ENCODE peak calls at places on chromosomes 1 and 21, in four cellular contexts. L is astrocyte of the spinal cord, G is A549, H is heart left ventricle. S is an unnamed sample.

GRCh38 chr1:37940299-37940947 is 6.4 kb downstream of the INPP5B start:
- DNase-seq in L (no peak), G (no peak), H (no peak), S (no peak)

GRCh38 chr1:22318279-22318983 is 133.2 kb upstream of the ZBTB40 start:
- DNase-seq in L (no peak), G (no peak), H (no peak), S (no peak)

GRCh38 chr1:233473549-233474204 is 140.2 kb upstream of the KCNK1 start:
- DNase-seq in L (no peak), G (no peak), H (no peak), S (no peak)

GRCh38 chr1:240491156-240491555 is 120.8 kb downstream of the GREM2 start:
- DNase-seq in L (peak; percentile 78), H (no peak), G (no peak), S (no peak)

GRCh38 chr21:17527240-17527639 is 14.4 kb downstream of the CXADR start:
- DNase-seq in L (peak; percentile 58), G (no peak), H (no peak), S (no peak)

GRCh38 chr1:167467126-167467725 is 51.1 kb downstream of the CD247 start:
- DNase-seq in H (no peak), L (peak; percentile 13), G (no peak), S (no peak)

GRCh38 chr1:32933742-32934322 is 30.8 kb downstream of the RNF19B start:
- DNase-seq in L (peak; percentile 31), H (peak; percentile 35), G (peak; percentile 38), S (no peak)

GRCh38 chr21:45356653-45357435 is 48.1 kb upstream of the COL18A1 start:
- DNase-seq in L (no peak), G (no peak), H (no peak), S (no peak)

GRCh38 chr1:173342766-173343165 is 134.4 kb upstream of the PRDX6 start:
- DNase-seq in G (no peak), L (no peak), H (no peak), S (no peak)

GRCh38 chr1:159991513-159991912 is 37.5 kb upstream of the SLAMF9 start:
- DNase-seq in H (no peak), G (no peak), L (peak; percentile 5), S (peak; percentile 40)

GRCh38 chr1:60825593-60825992 is 256.8 kb upstream of the NFIA start:
- DNase-seq in G (no peak), H (no peak), L (no peak), S (no peak)

GRCh38 chr21:44405948-44406872 is 49.1 kb upstream of the LRRC3 start:
- DNase-seq in G (no peak), L (no peak), H (no peak), S (no peak)

GRCh38 chr1:167821969-167822685 is 91.8 kb downstream of the ADCY10 start:
- DNase-seq in L (no peak), G (no peak), H (no peak), S (no peak)

GRCh38 chr1:218259800-218260199 is 25.3 kb upstream of the RRP15 start:
- DNase-seq in H (no peak), G (peak; percentile 35), L (no peak), S (peak; percentile 4)

GRCh38 chr1:11918779-11919519 is 7.3 kb downstream of the KIAA2013 start:
- DNase-seq in G (no peak), H (peak; percentile 79), L (peak; percentile 88), S (no peak)

GRCh38 chr1:185681034-185681633 is 53.1 kb upstream of the HMCN1 start:
- DNase-seq in H (peak; percentile 25), G (peak; percentile 21), L (peak; percentile 28), S (peak; percentile 22)

GRCh38 chr21:35086357-35086756 is 37.3 kb upstream of the RUNX1 start:
- DNase-seq in L (peak; percentile 45), H (no peak), G (no peak), S (no peak)

GRCh38 chr1:6969106-6969505 is 183.9 kb downstream of the CAMTA1 start:
- DNase-seq in G (no peak), H (no peak), L (peak; percentile 54), S (peak; percentile 76)

GRCh38 chr1:59083946-59084865 is 212.7 kb upstream of the FGGY start:
- DNase-seq in G (no peak), L (peak; percentile 22), H (peak; percentile 37), S (peak; percentile 8)

GRCh38 chr1:111912116-111912515 is 77.4 kb downstream of the KCND3 start:
- DNase-seq in G (no peak), H (no peak), L (no peak), S (no peak)

GRCh38 chr1:183454377-183454776 is 17.9 kb upstream of the SMG7 start:
- DNase-seq in L (no peak), G (no peak), H (no peak), S (no peak)

GRCh38 chr1:177945943-177946650 is 23.8 kb downstream of the SEC16B start:
- DNase-seq in G (peak; percentile 67), L (peak; percentile 66), H (no peak), S (peak; percentile 54)

GRCh38 chr1:232477728-232478127 is 152.2 kb downstream of the SIPA1L2 start:
- DNase-seq in G (no peak), H (peak; percentile 31), L (peak; percentile 94), S (no peak)

GRCh38 chr21:16588433-16588860 is 858.7 kb downstream of the USP25 start:
- DNase-seq in G (peak; percentile 21), L (peak; percentile 81), H (peak; percentile 45), S (no peak)

GRCh38 chr1:197919523-197920301 is 2.5 kb downstream of the LHX9 start:
- DNase-seq in H (no peak), G (no peak), L (no peak), S (no peak)

GRCh38 chr1:172763088-172763487 is 104.2 kb downstream of the FASLG start:
- DNase-seq in H (no peak), G (no peak), L (no peak), S (no peak)

GRCh38 chr21:24225432-24225831 is 1381.8 kb downstream of the MRPL39 start:
- DNase-seq in L (peak; percentile 50), G (no peak), H (no peak), S (no peak)

GRCh38 chr1:28860332-28861073 is 48.5 kb downstream of the OPRD1 start:
- DNase-seq in H (no peak), G (peak; percentile 30), L (no peak), S (no peak)

GRCh38 chr1:232793944-232794343 is 11.3 kb upstream of the MAP10 start:
- DNase-seq in H (no peak), G (no peak), L (peak; percentile 85), S (peak; percentile 16)

GRCh38 chr1:180586671-180587155 is 27.9 kb downstream of the OVAAL start:
- DNase-seq in G (peak; percentile 52), H (no peak), L (peak; percentile 61), S (no peak)

GRCh38 chr21:33434770-33435360 is 31.7 kb downstream of the IFNGR2 start:
- DNase-seq in H (no peak), G (peak; percentile 30), L (peak; percentile 91), S (peak; percentile 51)

DNA sequence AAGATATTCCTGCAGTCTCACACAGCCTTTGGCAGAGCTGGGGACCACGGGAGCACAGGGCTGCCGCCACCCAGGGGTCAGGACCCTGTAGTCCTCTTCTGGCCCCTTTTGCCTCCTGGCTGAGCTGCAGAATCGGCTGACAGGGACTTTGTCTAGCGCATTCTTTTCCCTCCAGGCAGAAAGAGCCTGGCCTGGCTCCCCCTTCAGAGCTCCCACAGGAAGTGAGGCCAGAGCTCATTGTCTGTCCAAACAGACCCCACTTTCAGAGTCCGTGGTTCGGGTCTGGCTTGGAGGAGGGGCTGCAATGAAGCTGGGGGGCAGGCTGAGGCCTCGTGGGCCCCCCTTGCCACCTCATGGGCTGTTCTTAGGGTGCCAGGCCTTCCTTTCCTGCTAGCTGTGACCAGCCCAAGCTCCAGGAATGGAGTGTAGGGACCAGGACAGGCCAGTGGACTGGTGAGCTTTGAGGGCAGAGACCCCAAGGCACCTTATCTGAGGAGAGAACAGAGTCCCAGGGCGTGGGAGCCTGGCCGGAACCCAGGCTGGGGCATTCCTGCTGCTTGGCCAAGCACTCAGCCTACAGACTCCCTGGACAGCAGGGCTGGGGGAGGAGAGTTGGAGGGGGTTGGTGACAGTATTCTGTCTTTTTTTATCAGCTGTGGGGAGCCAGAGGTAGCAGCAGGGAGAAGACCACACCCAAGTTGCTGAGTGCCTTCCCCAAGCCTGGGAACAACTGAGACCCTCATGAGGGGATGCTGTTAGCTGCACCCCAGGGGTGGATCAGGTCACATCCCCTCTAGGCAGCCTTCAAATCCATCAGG is 4.7 kb downstream of the CELSR2 start:
- DNase-seq in G (no peak), H (no peak), L (no peak), S (no peak)
- TF ChIP-seq CTCF in G (no peak), H (no peak), L (no peak), S (no peak)

DNA sequence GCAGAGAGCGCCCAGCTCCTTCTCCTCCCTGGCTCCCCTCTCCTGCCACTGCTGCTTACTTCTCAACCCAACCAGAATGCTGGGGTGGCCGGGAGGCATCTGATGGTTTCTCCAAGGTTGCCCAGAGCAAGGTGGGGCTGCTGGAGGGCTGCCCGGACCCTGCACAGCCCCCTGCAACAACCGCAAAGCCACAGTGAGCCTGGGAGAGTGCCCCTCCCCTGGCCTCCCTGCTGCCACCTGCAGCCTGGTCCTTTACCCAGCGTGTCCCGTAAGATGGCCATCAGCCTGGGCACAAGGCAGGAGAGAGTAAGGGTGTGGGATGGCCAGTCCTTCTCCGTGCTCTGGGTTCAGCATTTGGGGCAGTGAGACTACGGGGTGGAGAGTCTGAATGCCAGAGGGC is 17.0 kb downstream of the MX2 start:
- DNase-seq in H (no peak), L (no peak), G (no peak), S (no peak)
- TF ChIP-seq CTCF in H (no peak), L (no peak), G (no peak), S (no peak)

GRCh38 chr1:94541175-94542087 is at the start of gene F3:
- DNase-seq in H (peak; percentile 89), L (peak; percentile 88), G (peak; percentile 69), S (peak; percentile 87)
- TF ChIP-seq CTCF in H (peak; percentile 10), L (no peak), G (no peak), S (no peak)

GRCh38 chr1:8814870-8815269 is 2.6 kb downstream of the RERE start:
- DNase-seq in G (no peak), H (peak; percentile 15), L (no peak), S (no peak)
- TF ChIP-seq CTCF in G (peak; percentile 27), H (peak; percentile 19), L (no peak), S (no peak)

GRCh38 chr1:164763098-164763497 is 204.1 kb downstream of the PBX1 start:
- DNase-seq in H (no peak), G (no peak), L (no peak), S (no peak)

GRCh38 chr1:164765993-164766720 is 207.2 kb downstream of the PBX1 start:
- DNase-seq in L (peak; percentile 86), H (no peak), G (no peak), S (no peak)

GRCh38 chr1:164764333-164764732 is 205.3 kb downstream of the PBX1 start:
- DNase-seq in L (peak; percentile 30), H (no peak), G (no peak), S (no peak)

GRCh38 chr1:164767257-164768044 is 208.5 kb downstream of the PBX1 start:
- DNase-seq in G (peak; percentile 72), H (no peak), L (peak; percentile 96), S (no peak)

GRCh38 chr1:164765557-164765956 is 206.6 kb downstream of the PBX1 start:
- DNase-seq in G (peak; percentile 51), L (peak; percentile 90), H (no peak), S (no peak)
- TF ChIP-seq CTCF in G (no peak), L (no peak), H (no peak), S (no peak)

DNA sequence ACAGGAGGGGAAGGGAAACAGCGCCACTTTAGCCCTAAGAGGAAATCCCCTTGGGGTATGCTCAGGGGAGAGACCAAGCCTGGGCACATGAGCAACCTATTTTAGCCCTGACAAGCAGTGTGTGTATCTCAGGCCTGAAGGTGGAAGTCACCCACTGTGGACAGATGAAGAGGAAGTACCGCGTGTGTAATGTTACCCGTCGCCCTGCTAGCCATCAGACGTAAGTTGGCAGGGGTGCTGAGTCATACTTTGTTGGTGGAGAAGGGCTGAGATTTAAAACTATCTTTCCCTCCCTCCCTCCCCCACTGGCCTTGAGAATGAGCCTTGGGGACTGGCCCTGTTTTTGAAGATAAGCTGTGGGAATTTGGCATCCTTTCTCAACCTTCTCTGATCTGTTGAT is 11.2 kb downstream of the AGO1 start:
- DNase-seq in L (peak; percentile 33), G (no peak), H (peak; percentile 21), S (no peak)
- TF ChIP-seq CTCF in L (no peak), G (no peak), H (no peak), S (no peak)

S was measured in activated CD8-positive, alpha-beta T cell treated with anti-CD3 and anti-CD28 coated beads for 36 hours.